ENCODE peak calls at places on chromosomes 2 and 18, in seven cellular contexts. K is anterior cingulate cortex; N is stimulated activated CD4-positive, alpha-beta T cell treated with anti-CD3 and anti-CD28 coated beads, TNF-alpha, amount 100 ng/mL, for 1 hour; B is B cell; C is GOT3; M is stomach; V is Right ventricle myocardium inferior. U is an unnamed sample.
A peak's percentile ranks its signal among the peaks of the same experiment; 100 is the strongest.

GRCh38 chr2:109021895-109022300 is 32.9 kb upstream of the EDAR start:
- DNase-seq in V (no peak), N (no peak), M (no peak), C (no peak), K (no peak), B (no peak), U (no peak)

GRCh38 chr2:15313657-15314056 is 247.5 kb downstream of the NBAS start:
- DNase-seq in K (no peak), V (no peak), B (no peak), M (no peak), C (no peak), N (no peak), U (no peak)

GRCh38 chr18:35460719-35461118 is 37.0 kb downstream of the INO80C start:
- DNase-seq in K (no peak), C (no peak), B (no peak), N (no peak), V (no peak), M (no peak), U (peak; percentile 25)

GRCh38 chr2:119630121-119630520 is 48.9 kb upstream of the TMEM177 start:
- DNase-seq in C (no peak), K (no peak), B (no peak), V (no peak), N (no peak), M (no peak), U (no peak)

GRCh38 chr2:101406867-101407266 is 19.6 kb upstream of the CREG2 start:
- DNase-seq in C (no peak), K (no peak), N (no peak), V (no peak), B (no peak), M (no peak), U (peak; percentile 57)

GRCh38 chr2:65666156-65666725 is 233.8 kb upstream of the SPRED2 start:
- DNase-seq in C (no peak), B (no peak), N (no peak), M (no peak), V (no peak), K (no peak), U (peak; percentile 35)

GRCh38 chr2:144131042-144131441 is 388.9 kb downstream of the ZEB2 start:
- DNase-seq in K (no peak), C (no peak), V (no peak), N (no peak), M (no peak), B (no peak), U (peak; percentile 16)

GRCh38 chr2:191516260-191516659 is 161.7 kb upstream of the NABP1 start:
- DNase-seq in C (no peak), K (no peak), V (no peak), M (no peak), N (no peak), B (no peak), U (no peak)

GRCh38 chr2:9950521-9951271 is 797 bp upstream of the GRHL1 start:
- DNase-seq in V (peak; percentile 81), K (no peak), C (no peak), M (peak; percentile 51), B (peak; percentile 91), N (no peak), U (peak; percentile 81)

GRCh38 chr2:239128706-239129105 is 272.1 kb downstream of the HDAC4 start:
- DNase-seq in B (no peak), N (no peak), V (no peak), M (no peak), C (no peak), K (no peak), U (no peak)

GRCh38 chr2:121075006-121075545 is 209.9 kb downstream of the TFCP2L1 start:
- DNase-seq in N (no peak), M (peak; percentile 54), V (no peak), C (peak; percentile 68), K (peak; percentile 49), B (no peak), U (peak; percentile 92)

GRCh38 chr2:207035855-207036254 is 96.5 kb downstream of the CPO start:
- DNase-seq in V (no peak), C (no peak), B (no peak), N (no peak), K (no peak), M (no peak), U (no peak)

GRCh38 chr2:20282916-20283592 is 58.1 kb upstream of the SDC1 start:
- DNase-seq in B (no peak), N (no peak), M (peak; percentile 74), K (peak; percentile 59), V (peak; percentile 77), C (no peak), U (no peak)

GRCh38 chr18:33755918-33756590 is 178.0 kb downstream of the ASXL3 start:
- DNase-seq in V (no peak), N (no peak), B (no peak), C (peak; percentile 4), K (no peak), M (no peak), U (peak; percentile 98)

GRCh38 chr18:33901894-33902512 is 322.7 kb downstream of the NOL4 start:
- DNase-seq in V (no peak), M (no peak), K (no peak), B (no peak), C (no peak), N (no peak), U (peak; percentile 25)

GRCh38 chr2:185393091-185393490 is 345.5 kb upstream of the FSIP2 start:
- DNase-seq in N (no peak), K (no peak), C (no peak), M (no peak), V (no peak), B (no peak), U (no peak)

GRCh38 chr2:201452058-201452736 is 657 bp downstream of the STRADB start:
- DNase-seq in N (no peak), C (no peak), K (no peak), V (no peak), B (no peak), M (no peak), U (no peak)

GRCh38 chr18:54647176-54647575 is 56.1 kb downstream of the DYNAP start:
- DNase-seq in N (no peak), M (no peak), K (no peak), V (no peak), C (no peak), B (no peak), U (peak; percentile 88)

GRCh38 chr18:52216686-52217085 is 123.3 kb upstream of the DCC start:
- DNase-seq in N (no peak), M (no peak), B (no peak), V (no peak), K (no peak), C (no peak), U (no peak)

GRCh38 chr2:135226961-135227360 is 174.9 kb downstream of the RAB3GAP1 start:
- DNase-seq in V (no peak), B (no peak), C (no peak), M (no peak), K (no peak), N (no peak), U (no peak)

GRCh38 chr18:31685097-31686082 is 1.0 kb upstream of the B4GALT6 start:
- DNase-seq in K (peak; percentile 77), M (peak; percentile 70), N (no peak), V (peak; percentile 86), B (peak; percentile 83), C (no peak), U (peak; percentile 90)

GRCh38 chr2:238235331-238235732 is 4.5 kb downstream of the HES6 start:
- DNase-seq in M (no peak), C (no peak), N (no peak), B (no peak), K (no peak), V (no peak), U (no peak)

GRCh38 chr2:221569342-221570278 is 2.5 kb downstream of the EPHA4 start:
- DNase-seq in K (no peak), B (no peak), M (no peak), V (no peak), N (no peak), C (no peak), U (no peak)

GRCh38 chr2:229901819-229902218 is 20.0 kb downstream of the TRIP12 start:
- DNase-seq in C (no peak), N (no peak), V (no peak), B (no peak), M (no peak), K (no peak), U (peak; percentile 7)

GRCh38 chr2:46780411-46780800 is 135.2 kb downstream of the MCFD2 start:
- DNase-seq in M (no peak), N (no peak), C (no peak), B (no peak), V (no peak), K (no peak), U (no peak)

U was measured in DMS53.